ENCODE peak calls at places on chromosomes 16 and 17, in six cellular contexts. P, W, Q, Y, K and X are unnamed samples.

GRCh38 chr17:80812362-80813088 is 179.1 kb upstream of the CHMP6 start:
- DNase-seq in K (no peak), P (no peak), Q (peak; percentile 53), Y (no peak), W (no peak), X (no peak)

GRCh38 chr16:78099372-78100161 is at the start of gene WWOX:
- DNase-seq in P (peak; percentile 94), Q (peak; percentile 99), Y (peak; percentile 97), K (peak; percentile 97), W (peak; percentile 98), X (peak; percentile 93)

GRCh38 chr17:1005361-1005946 is 8.5 kb downstream of the TIMM22 start:
- DNase-seq in W (peak; percentile 88), Y (peak; percentile 68), Q (peak; percentile 83), P (no peak), K (peak; percentile 82), X (peak; percentile 66)

GRCh38 chr17:49687878-49688491 is 10.1 kb upstream of the SPOP start:
- DNase-seq in K (no peak), P (peak; percentile 49), Q (peak; percentile 68), Y (no peak), W (no peak), X (no peak)

GRCh38 chr16:31138621-31139578 is 3.4 kb upstream of the PRSS8 start:
- DNase-seq in Y (no peak), Q (peak; percentile 93), K (peak; percentile 94), W (peak; percentile 97), P (peak; percentile 85), X (peak; percentile 87)

GRCh38 chr17:48835971-48836370 is 5.1 kb downstream of the CALCOCO2 start:
- DNase-seq in W (no peak), Y (no peak), K (no peak), P (peak; percentile 23), Q (no peak), X (no peak)

GRCh38 chr17:78289802-78290363 is 58.5 kb downstream of the TMEM235 start:
- DNase-seq in W (peak; percentile 86), P (peak; percentile 94), K (peak; percentile 66), Y (peak; percentile 81), Q (peak; percentile 85), X (peak; percentile 79)

GRCh38 chr16:87075319-87075860 is 241.8 kb downstream of the C16orf95 start:
- DNase-seq in P (no peak), W (no peak), Y (no peak), K (no peak), Q (no peak), X (no peak)

GRCh38 chr16:3582276-3583165 is 5.3 kb upstream of the NLRC3 start:
- DNase-seq in Y (no peak), P (no peak), K (no peak), W (no peak), Q (no peak), X (no peak)

GRCh38 chr16:89598199-89598598 is 15.2 kb upstream of the DPEP1 start:
- DNase-seq in Y (no peak), Q (no peak), W (no peak), P (no peak), K (no peak), X (peak; percentile 27)

GRCh38 chr16:4200781-4201137 is 41.1 kb downstream of the SRL start:
- DNase-seq in W (no peak), K (no peak), Y (no peak), P (no peak), Q (no peak), X (no peak)

GRCh38 chr17:77644981-77645380 is 313.5 kb upstream of the TNRC6C start:
- DNase-seq in Q (peak; percentile 38), P (no peak), Y (no peak), K (no peak), W (no peak), X (no peak)

GRCh38 chr16:87856796-87857228 is 12.5 kb downstream of the SLC7A5 start:
- DNase-seq in K (no peak), P (no peak), Q (no peak), Y (peak; percentile 5), W (no peak), X (no peak)

GRCh38 chr16:15880909-15881308 is 7.5 kb downstream of the CEP20 start:
- DNase-seq in Y (no peak), Q (no peak), W (no peak), P (no peak), K (no peak), X (no peak)

GRCh38 chr16:81543571-81543970 is 99.0 kb downstream of the CMIP start:
- DNase-seq in Y (no peak), K (no peak), Q (no peak), P (no peak), W (no peak), X (no peak)

GRCh38 chr17:28623696-28624095 is 9.7 kb upstream of the RSKR start:
- DNase-seq in W (no peak), P (no peak), Q (no peak), Y (no peak), K (no peak), X (no peak)

GRCh38 chr17:80380068-80381061 is 34.6 kb upstream of the ENDOV start:
- DNase-seq in P (no peak), Q (no peak), K (no peak), W (no peak), Y (no peak), X (no peak)

GRCh38 chr17:72592242-72592966 is 471.6 kb downstream of the SOX9 start:
- DNase-seq in Q (peak; percentile 66), W (peak; percentile 72), Y (peak; percentile 61), K (peak; percentile 64), P (peak; percentile 95), X (peak; percentile 79)

GRCh38 chr17:77228224-77229215 is 87.8 kb downstream of the SEC14L1 start:
- DNase-seq in Y (peak; percentile 41), K (no peak), W (no peak), Q (no peak), P (no peak), X (no peak)

GRCh38 chr17:77768475-77768874 is 190.0 kb upstream of the TNRC6C start:
- DNase-seq in W (no peak), Y (no peak), P (no peak), K (no peak), Q (no peak), X (no peak)

GRCh38 chr17:51487947-51488346 is 227.6 kb downstream of the UTP18 start:
- DNase-seq in K (no peak), P (peak; percentile 56), Y (no peak), Q (no peak), W (no peak), X (no peak)

GRCh38 chr17:42097691-42098661 is at the start of gene ZNF385C:
- DNase-seq in W (peak; percentile 34), K (no peak), Y (no peak), Q (no peak), P (no peak), X (no peak)

GRCh38 chr16:35311475-35311874 is 1852.1 kb downstream of the TP53TG3F start:
- DNase-seq in W (no peak), Y (no peak), K (no peak), Q (no peak), P (no peak), X (no peak)

GRCh38 chr16:35310999-35311398 is 1851.6 kb downstream of the TP53TG3F start:
- DNase-seq in W (no peak), Y (no peak), K (no peak), Q (no peak), P (no peak), X (no peak)

GRCh38 chr16:35308674-35309073 is 1849.3 kb downstream of the TP53TG3F start:
- DNase-seq in W (no peak), P (no peak), Q (no peak), Y (no peak), K (no peak), X (no peak)

GRCh38 chr16:35319536-35320192 is 1860.3 kb downstream of the TP53TG3F start:
- DNase-seq in Y (no peak), P (no peak), K (no peak), W (no peak), Q (no peak), X (no peak)

GRCh38 chr16:35314298-35314697 is 1854.9 kb downstream of the TP53TG3F start:
- DNase-seq in W (no peak), P (no peak), K (no peak), Y (no peak), Q (no peak), X (no peak)
- H3K9me3 ChIP-seq in W (no peaks in the 10 kb centered on the region), P (no peaks in the 10 kb centered on the region), K (no peaks in the 10 kb centered on the region), Y (no peaks in the 10 kb centered on the region), Q (no peaks in the 10 kb centered on the region), X (no peaks in the 10 kb centered on the region)

DNA sequence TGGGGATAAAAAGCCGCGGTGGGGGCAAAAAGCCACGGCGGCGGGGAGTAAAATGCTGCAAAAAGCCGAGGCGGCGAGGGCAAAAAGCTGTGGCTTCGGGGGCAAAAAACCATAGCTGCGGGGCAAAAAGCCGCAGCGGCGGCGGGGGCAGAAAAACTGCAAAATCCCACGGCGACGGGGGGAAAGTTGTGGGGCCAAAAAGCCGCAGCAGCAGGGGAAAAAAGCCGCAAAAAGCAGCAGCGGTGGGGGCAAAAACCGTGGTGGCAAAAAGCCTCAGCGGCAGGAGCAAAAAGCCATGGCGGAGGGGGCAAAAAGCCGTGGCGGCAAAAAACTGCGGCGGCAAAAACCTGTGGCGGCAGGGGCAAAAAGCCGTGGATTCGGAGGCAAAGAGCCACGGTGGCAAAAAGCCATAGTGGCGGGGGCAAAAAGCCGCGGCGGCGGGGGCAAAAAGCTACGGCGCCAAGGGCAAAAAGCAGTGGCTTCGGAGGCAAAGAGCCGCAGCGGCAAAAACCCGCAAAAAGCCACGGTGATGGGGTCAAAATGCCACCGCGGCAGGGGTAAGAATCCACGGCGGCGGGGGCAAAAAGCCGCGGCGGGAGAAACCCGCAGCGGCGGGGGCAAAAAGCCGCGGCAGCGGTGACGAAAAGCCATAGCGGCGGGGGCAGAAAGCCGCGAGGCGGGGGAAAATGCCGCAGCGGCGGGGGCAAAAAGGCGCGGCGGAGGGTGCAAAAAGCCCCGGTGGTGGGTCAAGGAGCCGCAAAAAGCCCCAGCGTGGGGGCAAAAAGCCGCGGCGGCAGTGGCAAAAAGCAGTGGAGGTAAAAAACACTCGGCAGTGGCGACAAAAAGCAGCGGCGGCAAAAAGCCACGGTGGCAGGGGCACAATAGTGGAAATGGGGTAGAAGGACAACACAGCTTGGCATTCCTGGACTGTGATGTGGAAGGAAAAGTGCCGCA is 192.8 kb downstream of the SHCBP1 start:
- DNase-seq in Y (no peak), W (no peak), P (no peak), K (no peak), Q (no peak), X (no peak)
- H3K4me3 ChIP-seq in Y (no peak overlapping the region), W (no peak overlapping the region), P (no peak overlapping the region), K (no peak overlapping the region), Q (no peak overlapping the region), X (no peak overlapping the region)

DNA sequence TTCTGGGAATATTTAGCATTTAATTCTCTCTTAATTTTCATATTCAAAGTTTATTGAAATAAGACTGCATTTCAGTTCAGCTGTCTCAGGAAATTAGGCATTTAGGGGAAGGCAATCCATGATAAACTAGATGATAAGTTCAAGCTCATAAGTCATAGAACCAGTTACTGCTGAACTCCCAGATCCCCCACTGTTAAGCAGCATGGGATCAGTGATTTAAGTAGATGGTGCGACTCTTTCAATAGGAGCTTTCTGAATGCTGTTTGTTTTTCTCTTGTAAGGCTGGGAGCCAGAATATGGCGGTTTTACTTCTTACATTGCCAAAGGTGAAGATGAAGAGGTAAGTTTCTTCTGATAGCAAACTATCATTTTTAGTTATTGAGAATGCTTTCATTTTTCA is 23.9 kb downstream of the OGFOD1 start:
- DNase-seq in P (no peak), K (no peak), Y (no peak), W (no peak), Q (no peak), X (no peak)
- H3K36me3 ChIP-seq in P (peaks cover 55% of the 10 kb centered on the region), K (peaks cover 4% of the 10 kb centered on the region), Y (peaks cover 97% of the 10 kb centered on the region), W (no peaks in the 10 kb centered on the region), Q (peaks cover 56% of the 10 kb centered on the region), X (peaks cover 88% of the 10 kb centered on the region)

DNA sequence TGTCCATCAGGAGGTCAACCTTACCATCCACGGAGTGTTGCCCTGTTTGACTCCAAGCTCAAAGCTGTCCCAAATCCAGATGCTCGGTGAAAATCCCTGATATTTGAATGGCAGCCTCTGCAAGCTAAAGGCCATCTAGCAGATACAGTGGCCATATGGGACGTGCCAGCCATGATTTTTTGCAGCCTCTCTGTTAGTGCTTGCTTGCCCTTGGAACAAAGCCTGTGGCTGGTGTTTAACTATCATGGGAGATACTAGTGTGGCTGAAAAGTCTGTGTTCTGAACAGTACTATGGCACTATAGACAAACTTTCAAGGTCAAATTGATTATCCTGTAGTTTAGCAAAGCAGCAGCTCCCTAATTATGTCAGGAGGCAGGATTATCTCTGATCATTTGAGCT is 214.3 kb downstream of the CDH13 start:
- DNase-seq in Y (no peak), K (no peak), Q (no peak), P (no peak), W (no peak), X (no peak)
- H3K9me3 ChIP-seq in Y (no peaks in the 10 kb centered on the region), K (no peaks in the 10 kb centered on the region), Q (no peaks in the 10 kb centered on the region), P (no peaks in the 10 kb centered on the region), W (no peaks in the 10 kb centered on the region), X (no peaks in the 10 kb centered on the region)